ENCODE peak calls at places on chromosomes 5 and 9, in six cellular contexts. I is Peyer's patch; A is anterior cingulate cortex; Y is activated effector memory CD4-positive, alpha-beta T cell treated with anti-CD3 and anti-CD28 coated beads, Interleukin-2, amount 50 U/mL, for 16 hours; R is iris pigment epithelial cell; V is NCI-H1092. F is an unnamed sample.

GRCh38 chr5:180860273-180860886 is 696 bp downstream of the ZFP62 start:
- DNase-seq in I (peak), A (no peak), Y (no peak), R (peak), V (no peak), F (no peak)

GRCh38 chr9:85321561-85321960 is 420.2 kb downstream of the AGTPBP1 start:
- DNase-seq in I (no peak), A (no peak), Y (no peak), R (peak), V (no peak), F (no peak)

GRCh38 chr5:154214236-154215106 is 23.9 kb downstream of the GALNT10 start:
- DNase-seq in I (no peak), A (no peak), Y (no peak), R (peak), V (no peak), F (no peak)

GRCh38 chr5:121688126-121688525 is 163.6 kb upstream of the FTMT start:
- DNase-seq in I (no peak), A (no peak), Y (no peak), R (no peak), V (no peak), F (no peak)

GRCh38 chr9:76351006-76351405 is 43.2 kb downstream of the RFK start:
- DNase-seq in I (no peak), A (no peak), Y (no peak), R (no peak), V (no peak), F (no peak)

GRCh38 chr9:3435732-3436131 is 90.1 kb downstream of the RFX3 start:
- DNase-seq in I (no peak), A (no peak), Y (no peak), R (peak), V (no peak), F (no peak)

GRCh38 chr5:7849531-7850240 is 1.2 kb downstream of the CFAP90 start:
- DNase-seq in I (no peak), A (peak), Y (no peak), R (no peak), V (no peak), F (no peak)

GRCh38 chr9:87556039-87556438 is 58.4 kb downstream of the DAPK1 start:
- DNase-seq in I (no peak), A (no peak), Y (no peak), R (no peak), V (peak), F (no peak)

GRCh38 chr5:97363577-97363976 is 180.5 kb upstream of the RIOK2 start:
- DNase-seq in I (no peak), A (no peak), Y (no peak), R (no peak), V (no peak), F (no peak)

GRCh38 chr9:134366223-134367031 is 40.2 kb downstream of the RXRA start:
- DNase-seq in I (peak), A (peak), Y (no peak), R (peak), V (peak), F (peak)

GRCh38 chr5:174110290-174110689 is 64.8 kb downstream of the NSG2 start:
- DNase-seq in I (no peak), A (peak), Y (no peak), R (no peak), V (no peak), F (no peak)

GRCh38 chr9:125240649-125240999 is 519 bp downstream of the HSPA5 start:
- DNase-seq in I (no peak), A (no peak), Y (peak), R (peak), V (no peak), F (no peak)

GRCh38 chr5:32708949-32709348 is 2.2 kb upstream of the NPR3 start:
- DNase-seq in I (no peak), A (no peak), Y (no peak), R (no peak), V (no peak), F (no peak)

GRCh38 chr5:126846756-126847155 is 69.8 kb downstream of the LMNB1 start:
- DNase-seq in I (no peak), A (no peak), Y (no peak), R (no peak), V (no peak), F (no peak)

GRCh38 chr5:73170522-73170921 is 2.5 kb upstream of the TMEM174 start:
- DNase-seq in I (no peak), A (no peak), Y (no peak), R (peak), V (no peak), F (peak)

GRCh38 chr5:181281077-181281983 is 20.4 kb upstream of the TRIM52 start:
- DNase-seq in I (no peak), A (no peak), Y (no peak), R (no peak), V (no peak), F (no peak)

GRCh38 chr5:9818340-9818845 is 188.2 kb upstream of the TAS2R1 start:
- DNase-seq in I (no peak), A (no peak), Y (no peak), R (no peak), V (no peak), F (no peak)

GRCh38 chr5:6755519-6755918 is 42.3 kb downstream of the TENT4A start:
- DNase-seq in I (no peak), A (no peak), Y (peak), R (no peak), V (no peak), F (no peak)

GRCh38 chr5:139222346-139222745 is 24.2 kb upstream of the SIL1 start:
- DNase-seq in I (no peak), A (no peak), Y (no peak), R (no peak), V (no peak), F (no peak)

GRCh38 chr5:179612577-179613459 is 10.7 kb downstream of the HNRNPH1 start:
- DNase-seq in I (no peak), A (no peak), Y (peak), R (no peak), V (no peak), F (no peak)

GRCh38 chr9:113807173-113808061 is 68.7 kb upstream of the ZNF618 start:
- DNase-seq in I (no peak), A (no peak), Y (peak), R (peak), V (no peak), F (peak)

GRCh38 chr9:105708405-105708804 is 14.1 kb downstream of the TMEM38B start:
- DNase-seq in I (no peak), A (no peak), Y (no peak), R (no peak), V (no peak), F (no peak)

GRCh38 chr9:747567-747966 is 93.9 kb upstream of the DMRT1 start:
- DNase-seq in I (no peak), A (no peak), Y (no peak), R (no peak), V (no peak), F (no peak)

GRCh38 chr5:133247881-133248642 is 196.2 kb downstream of the HSPA4 start:
- DNase-seq in I (no peak), A (no peak), Y (no peak), R (peak), V (no peak), F (no peak)

F was measured in globus pallidus.